ENCODE peak calls at places on chromosomes 16 and 17, in eight cellular contexts. One of them, this sample, is unnamed.
A peak's percentile ranks its signal among the peaks of the same experiment; 100 is the strongest.

GRCh38 chr17:4465786-4466185 is 32.0 kb downstream of the SPNS3 start:
- DNase-seq in GM04503: no peak
- DNase-seq in effector CD4-positive, alpha-beta T cell: no peak
- DNase-seq in stimulated activated CD4-positive, alpha-beta T cell treated with anti-CD3 and anti-CD28 coated beads, TNF-alpha, amount 100 ng/mL, for 48 hours: no peak
- DNase-seq in BE2C: no peak
- DNase-seq in fibroblast of the aortic adventitia: no peak
- DNase-seq in RPMI8226: no peak
- DNase-seq in D341Med: no peak
- DNase-seq in this sample: no peak

GRCh38 chr16:4263504-4264436 is 9.1 kb downstream of the TFAP4 start:
- DNase-seq in GM04503: peak; percentile 65
- DNase-seq in effector CD4-positive, alpha-beta T cell: no peak
- DNase-seq in stimulated activated CD4-positive, alpha-beta T cell treated with anti-CD3 and anti-CD28 coated beads, TNF-alpha, amount 100 ng/mL, for 48 hours: no peak
- DNase-seq in BE2C: peak; percentile 96
- DNase-seq in fibroblast of the aortic adventitia: peak; percentile 94
- DNase-seq in RPMI8226: no peak
- DNase-seq in D341Med: peak; percentile 65
- DNase-seq in this sample: no peak

GRCh38 chr16:23316634-23317265 is 14.6 kb downstream of the SCNN1B start:
- DNase-seq in GM04503: no peak
- DNase-seq in effector CD4-positive, alpha-beta T cell: no peak
- DNase-seq in stimulated activated CD4-positive, alpha-beta T cell treated with anti-CD3 and anti-CD28 coated beads, TNF-alpha, amount 100 ng/mL, for 48 hours: no peak
- DNase-seq in BE2C: no peak
- DNase-seq in fibroblast of the aortic adventitia: no peak
- DNase-seq in RPMI8226: no peak
- DNase-seq in D341Med: no peak
- DNase-seq in this sample: no peak

GRCh38 chr16:77171750-77172635 is 19.0 kb upstream of the MON1B start:
- DNase-seq in GM04503: no peak
- DNase-seq in effector CD4-positive, alpha-beta T cell: peak; percentile 24
- DNase-seq in stimulated activated CD4-positive, alpha-beta T cell treated with anti-CD3 and anti-CD28 coated beads, TNF-alpha, amount 100 ng/mL, for 48 hours: peak; percentile 25
- DNase-seq in BE2C: peak; percentile 51
- DNase-seq in fibroblast of the aortic adventitia: peak; percentile 76
- DNase-seq in RPMI8226: peak; percentile 79
- DNase-seq in D341Med: peak; percentile 53
- DNase-seq in this sample: peak; percentile 52

GRCh38 chr16:47716571-47716970 is 255.4 kb downstream of the PHKB start:
- DNase-seq in GM04503: no peak
- DNase-seq in effector CD4-positive, alpha-beta T cell: no peak
- DNase-seq in stimulated activated CD4-positive, alpha-beta T cell treated with anti-CD3 and anti-CD28 coated beads, TNF-alpha, amount 100 ng/mL, for 48 hours: no peak
- DNase-seq in BE2C: no peak
- DNase-seq in fibroblast of the aortic adventitia: peak; percentile 50
- DNase-seq in RPMI8226: no peak
- DNase-seq in D341Med: no peak
- DNase-seq in this sample: no peak

GRCh38 chr17:32451879-32452278 is 7.6 kb downstream of the PSMD11 start:
- DNase-seq in GM04503: no peak
- DNase-seq in effector CD4-positive, alpha-beta T cell: no peak
- DNase-seq in stimulated activated CD4-positive, alpha-beta T cell treated with anti-CD3 and anti-CD28 coated beads, TNF-alpha, amount 100 ng/mL, for 48 hours: no peak
- DNase-seq in BE2C: no peak
- DNase-seq in fibroblast of the aortic adventitia: no peak
- DNase-seq in RPMI8226: no peak
- DNase-seq in D341Med: no peak
- DNase-seq in this sample: no peak

GRCh38 chr16:8583199-8583598 is 7.1 kb downstream of the TMEM114 start:
- DNase-seq in GM04503: no peak
- DNase-seq in effector CD4-positive, alpha-beta T cell: no peak
- DNase-seq in stimulated activated CD4-positive, alpha-beta T cell treated with anti-CD3 and anti-CD28 coated beads, TNF-alpha, amount 100 ng/mL, for 48 hours: no peak
- DNase-seq in BE2C: no peak
- DNase-seq in fibroblast of the aortic adventitia: no peak
- DNase-seq in RPMI8226: no peak
- DNase-seq in D341Med: no peak
- DNase-seq in this sample: no peak

GRCh38 chr17:60260540-60260939 is 110.8 kb downstream of the CA4 start:
- DNase-seq in GM04503: no peak
- DNase-seq in effector CD4-positive, alpha-beta T cell: no peak
- DNase-seq in stimulated activated CD4-positive, alpha-beta T cell treated with anti-CD3 and anti-CD28 coated beads, TNF-alpha, amount 100 ng/mL, for 48 hours: no peak
- DNase-seq in BE2C: no peak
- DNase-seq in fibroblast of the aortic adventitia: no peak
- DNase-seq in RPMI8226: no peak
- DNase-seq in D341Med: no peak
- DNase-seq in this sample: no peak

GRCh38 chr17:50841949-50842354 is 6.6 kb downstream of the WFIKKN2 start:
- DNase-seq in GM04503: no peak
- DNase-seq in effector CD4-positive, alpha-beta T cell: peak; percentile 19
- DNase-seq in stimulated activated CD4-positive, alpha-beta T cell treated with anti-CD3 and anti-CD28 coated beads, TNF-alpha, amount 100 ng/mL, for 48 hours: peak; percentile 36
- DNase-seq in BE2C: peak; percentile 82
- DNase-seq in fibroblast of the aortic adventitia: peak; percentile 74
- DNase-seq in RPMI8226: peak; percentile 77
- DNase-seq in D341Med: peak; percentile 92
- DNase-seq in this sample: peak; percentile 53

GRCh38 chr16:67240506-67240905 is 6.8 kb downstream of the FHOD1 start:
- DNase-seq in GM04503: no peak
- DNase-seq in effector CD4-positive, alpha-beta T cell: no peak
- DNase-seq in stimulated activated CD4-positive, alpha-beta T cell treated with anti-CD3 and anti-CD28 coated beads, TNF-alpha, amount 100 ng/mL, for 48 hours: no peak
- DNase-seq in BE2C: no peak
- DNase-seq in fibroblast of the aortic adventitia: no peak
- DNase-seq in RPMI8226: no peak
- DNase-seq in D341Med: no peak
- DNase-seq in this sample: no peak

GRCh38 chr17:68197997-68198930 is 49.6 kb upstream of the AMZ2 start:
- DNase-seq in GM04503: no peak
- DNase-seq in effector CD4-positive, alpha-beta T cell: no peak
- DNase-seq in stimulated activated CD4-positive, alpha-beta T cell treated with anti-CD3 and anti-CD28 coated beads, TNF-alpha, amount 100 ng/mL, for 48 hours: no peak
- DNase-seq in BE2C: no peak
- DNase-seq in fibroblast of the aortic adventitia: no peak
- DNase-seq in RPMI8226: no peak
- DNase-seq in D341Med: peak; percentile 48
- DNase-seq in this sample: no peak

GRCh38 chr17:46264456-46265198 is 30.3 kb upstream of the LRRC37A start:
- DNase-seq in GM04503: peak; percentile 61
- DNase-seq in effector CD4-positive, alpha-beta T cell: peak; percentile 19
- DNase-seq in stimulated activated CD4-positive, alpha-beta T cell treated with anti-CD3 and anti-CD28 coated beads, TNF-alpha, amount 100 ng/mL, for 48 hours: no peak
- DNase-seq in BE2C: no peak
- DNase-seq in fibroblast of the aortic adventitia: peak; percentile 71
- DNase-seq in RPMI8226: no peak
- DNase-seq in D341Med: peak; percentile 30
- DNase-seq in this sample: no peak

GRCh38 chr16:22194707-22195444 is 11.2 kb upstream of the EEF2K start:
- DNase-seq in GM04503: no peak
- DNase-seq in effector CD4-positive, alpha-beta T cell: no peak
- DNase-seq in stimulated activated CD4-positive, alpha-beta T cell treated with anti-CD3 and anti-CD28 coated beads, TNF-alpha, amount 100 ng/mL, for 48 hours: no peak
- DNase-seq in BE2C: no peak
- DNase-seq in fibroblast of the aortic adventitia: no peak
- DNase-seq in RPMI8226: no peak
- DNase-seq in D341Med: no peak
- DNase-seq in this sample: no peak

GRCh38 chr17:78960945-78961344 is 18.8 kb downstream of the LGALS3BP start:
- DNase-seq in GM04503: no peak
- DNase-seq in effector CD4-positive, alpha-beta T cell: no peak
- DNase-seq in stimulated activated CD4-positive, alpha-beta T cell treated with anti-CD3 and anti-CD28 coated beads, TNF-alpha, amount 100 ng/mL, for 48 hours: no peak
- DNase-seq in BE2C: no peak
- DNase-seq in fibroblast of the aortic adventitia: peak; percentile 70
- DNase-seq in RPMI8226: no peak
- DNase-seq in D341Med: no peak
- DNase-seq in this sample: no peak

This sample was measured in AML-193.